ENCODE peak calls at places on chromosomes 12 and 14, in eight cellular contexts. H is pulmonary artery endothelial cell; X is progenitor cell of endocrine pancreas; Y is heart left ventricle; O is NB4; F is stimulated activated CD4-positive, alpha-beta T cell treated with anti-CD3 and anti-CD28 coated beads, TNF-alpha, amount 100 ng/mL, for 1 hour; K is NCI-H345; T is activated effector memory CD4-positive, alpha-beta T cell treated with Interleukin-2 at 50 U/mL for 16 hours. A is an unnamed sample.
A peak's percentile ranks its signal among the peaks of the same experiment; 100 is the strongest.

GRCh38 chr14:101151930-101152310 is 248.4 kb upstream of the RTL1 start:
- DNase-seq in K (no peak), T (no peak), H (no peak), Y (no peak), O (no peak), X (no peak), F (no peak), A (no peak)

GRCh38 chr14:83491091-83491490 is 1957.4 kb upstream of the SEL1L start:
- DNase-seq in O (no peak), X (no peak), K (no peak), Y (no peak), H (no peak), F (no peak), T (no peak), A (no peak)

GRCh38 chr12:53074290-53074998 is 4.7 kb downstream of the SPRYD3 start:
- DNase-seq in T (no peak), O (no peak), Y (no peak), X (no peak), K (no peak), H (no peak), F (no peak), A (peak; percentile 60)

GRCh38 chr12:71517145-71517846 is 77.7 kb downstream of the LGR5 start:
- DNase-seq in K (no peak), X (no peak), O (no peak), H (no peak), T (no peak), Y (no peak), F (no peak), A (no peak)

GRCh38 chr12:5377997-5378596 is 53.8 kb upstream of the NTF3 start:
- DNase-seq in K (peak; percentile 92), T (no peak), F (no peak), O (no peak), X (no peak), Y (no peak), H (no peak), A (no peak)

GRCh38 chr12:124195226-124195938 is 99.5 kb upstream of the RFLNA start:
- DNase-seq in F (no peak), H (no peak), T (no peak), K (no peak), Y (no peak), X (no peak), O (no peak), A (no peak)

GRCh38 chr12:79006306-79006705 is 141.7 kb downstream of the SYT1 start:
- DNase-seq in X (no peak), T (no peak), F (no peak), Y (no peak), H (no peak), K (no peak), O (peak; percentile 9), A (no peak)

GRCh38 chr14:78153069-78153351 is 17.2 kb upstream of the NRXN3 start:
- DNase-seq in X (no peak), T (no peak), K (no peak), O (no peak), Y (no peak), F (no peak), H (no peak), A (no peak)

GRCh38 chr12:78863482-78864427 is 819 bp upstream of the SYT1 start:
- DNase-seq in X (peak; percentile 15), T (no peak), F (no peak), H (no peak), O (no peak), Y (peak; percentile 23), K (peak; percentile 86), A (peak; percentile 69)

GRCh38 chr12:52629251-52630103 is 11.1 kb upstream of the KRT73 start:
- DNase-seq in F (no peak), Y (no peak), T (no peak), H (no peak), X (no peak), O (no peak), K (no peak), A (no peak)

GRCh38 chr12:107331471-107331870 is 238.1 kb upstream of the CRY1 start:
- DNase-seq in O (no peak), Y (no peak), F (no peak), K (no peak), T (no peak), H (no peak), X (no peak), A (no peak)

GRCh38 chr12:1741154-1741949 is 50.5 kb downstream of the ADIPOR2 start:
- DNase-seq in T (no peak), H (no peak), Y (no peak), F (no peak), O (peak; percentile 17), K (no peak), X (no peak), A (no peak)

GRCh38 chr14:100552524-100553125 is 34.6 kb downstream of the BEGAIN start:
- DNase-seq in T (no peak), H (no peak), K (peak; percentile 79), Y (no peak), X (no peak), F (no peak), O (no peak), A (no peak)

GRCh38 chr12:10235761-10236631 is 23.3 kb downstream of the GABARAPL1 start:
- DNase-seq in F (no peak), X (no peak), O (peak; percentile 62), Y (no peak), K (peak; percentile 52), H (no peak), T (peak; percentile 10), A (no peak)